ENCODE peak calls at places on chromosomes 11 and 22, in eight cellular contexts. T, P, C, S, I, X, J and K are unnamed samples.
A peak's percentile ranks its signal among the peaks of the same experiment; 100 is the strongest.

GRCh38 chr11:78319453-78319955 is 98.1 kb downstream of the GAB2 start:
- DNase-seq in C (peak; percentile 18), P (no peak), J (peak; percentile 8), X (no peak), S (peak; percentile 42), T (no peak), I (peak; percentile 7), K (no peak)

GRCh38 chr11:31810779-31811647 is at the start of gene PAX6:
- DNase-seq in T (peak; percentile 94), I (no peak), X (no peak), S (peak; percentile 12), P (peak; percentile 50), C (peak; percentile 9), J (peak; percentile 74), K (peak; percentile 52)

GRCh38 chr11:44112083-44112865 is 16.8 kb downstream of the EXT2 start:
- DNase-seq in I (no peak), C (peak; percentile 46), S (peak; percentile 84), J (peak; percentile 29), T (peak; percentile 59), P (no peak), X (no peak), K (peak; percentile 57)

GRCh38 chr11:69442807-69443137 is 38.7 kb upstream of the LINC01488 start:
- DNase-seq in J (peak; percentile 62), X (no peak), S (peak; percentile 68), C (no peak), I (no peak), T (peak; percentile 30), P (peak; percentile 98), K (peak; percentile 60)

GRCh38 chr11:115964091-115964490 is 459.9 kb upstream of the CADM1 start:
- DNase-seq in X (no peak), C (no peak), I (peak; percentile 16), P (peak; percentile 1), T (no peak), S (no peak), J (no peak), K (no peak)

GRCh38 chr11:26219506-26220117 is 112.3 kb upstream of the ANO3 start:
- DNase-seq in T (no peak), P (no peak), I (no peak), J (no peak), X (no peak), S (peak; percentile 61), C (peak; percentile 68), K (peak; percentile 83)

GRCh38 chr22:42805998-42806481 is 51.0 kb downstream of the ARFGAP3 start:
- DNase-seq in P (peak; percentile 28), J (no peak), T (no peak), C (no peak), S (peak; percentile 60), I (no peak), X (no peak), K (no peak)

GRCh38 chr11:8832571-8833260 is 78.3 kb upstream of the AKIP1 start:
- DNase-seq in X (no peak), J (peak; percentile 49), T (peak; percentile 80), S (peak; percentile 82), P (peak; percentile 61), I (peak; percentile 66), C (no peak), K (peak; percentile 87)

GRCh38 chr22:31044262-31044861 is 36.8 kb upstream of the SMTN start:
- DNase-seq in S (no peak), X (no peak), P (no peak), I (peak; percentile 46), T (no peak), J (no peak), C (no peak), K (peak; percentile 63)

GRCh38 chr11:70414341-70415100 is 16.2 kb downstream of the CTTN start:
- DNase-seq in X (no peak), J (no peak), I (no peak), S (no peak), T (no peak), C (no peak), P (no peak), K (no peak)

GRCh38 chr11:1401656-1402221 is 12.0 kb downstream of the BRSK2 start:
- DNase-seq in J (peak; percentile 63), P (peak; percentile 35), C (peak; percentile 34), X (no peak), S (peak; percentile 37), I (peak; percentile 20), T (peak; percentile 79), K (peak; percentile 76)